ENCODE peak calls at places on chromosomes 16 and 17, in seven cellular contexts. O, H, R, U, P, F and Y are unnamed samples.

GRCh38 chr16:4217246-4218131 is 24.4 kb downstream of the SRL start:
- DNase-seq in O (no peak), H (peak; percentile 27), R (no peak), U (peak; percentile 32), P (no peak), F (no peak), Y (no peak)

GRCh38 chr16:11630230-11631056 is 37.8 kb upstream of the SNN start:
- DNase-seq in O (no peak), H (no peak), R (no peak), U (no peak), P (no peak), F (no peak), Y (no peak)

GRCh38 chr16:23026777-23027362 is 122.4 kb downstream of the USP31 start:
- DNase-seq in O (peak; percentile 10), H (peak; percentile 25), R (peak; percentile 59), U (peak; percentile 70), P (peak; percentile 55), F (peak; percentile 54), Y (no peak)

GRCh38 chr16:71675380-71675779 is 49.1 kb downstream of the PHLPP2 start:
- DNase-seq in O (peak; percentile 26), H (peak; percentile 49), R (no peak), U (no peak), P (no peak), F (no peak), Y (no peak)

GRCh38 chr17:42067371-42068180 is 17.2 kb upstream of the C17orf113 start:
- DNase-seq in O (peak; percentile 45), H (peak; percentile 23), R (peak; percentile 63), U (peak; percentile 91), P (peak; percentile 96), F (peak; percentile 90), Y (peak; percentile 50)

GRCh38 chr16:3655030-3655790 is 719 bp downstream of the DNASE1 start:
- DNase-seq in O (no peak), H (no peak), R (no peak), U (no peak), P (no peak), F (no peak), Y (no peak)

GRCh38 chr16:21100447-21100846 is 50.2 kb downstream of the DNAH3 start:
- DNase-seq in O (peak; percentile 68), H (peak; percentile 90), R (no peak), U (no peak), P (no peak), F (no peak), Y (no peak)

GRCh38 chr16:81610144-81610842 is 165.7 kb downstream of the CMIP start:
- DNase-seq in O (peak; percentile 79), H (peak; percentile 84), R (no peak), U (no peak), P (no peak), F (no peak), Y (no peak)

GRCh38 chr16:15950167-15950854 is 895 bp downstream of the ABCC1 start:
- DNase-seq in O (peak; percentile 60), H (peak; percentile 44), R (no peak), U (peak; percentile 61), P (no peak), F (no peak), Y (peak; percentile 38)

GRCh38 chr16:88566158-88566557 is 4.0 kb upstream of the ZC3H18 start:
- DNase-seq in O (peak; percentile 73), H (peak; percentile 75), R (peak; percentile 33), U (peak; percentile 69), P (no peak), F (no peak), Y (no peak)

GRCh38 chr17:4641297-4642195 is at the start of gene ALOX15:
- DNase-seq in O (no peak), H (no peak), R (peak; percentile 26), U (peak; percentile 26), P (peak; percentile 74), F (peak; percentile 55), Y (no peak)

GRCh38 chr17:40121191-40121885 is 433 bp upstream of the MSL1 start:
- DNase-seq in O (peak; percentile 66), H (peak; percentile 49), R (no peak), U (no peak), P (no peak), F (peak; percentile 46), Y (peak; percentile 47)

GRCh38 chr16:60329110-60329509 is 1595.0 kb upstream of the GOT2 start:
- DNase-seq in O (no peak), H (no peak), R (no peak), U (no peak), P (no peak), F (no peak), Y (no peak)

GRCh38 chr16:4882633-4883285 is 35.5 kb downstream of the UBN1 start:
- DNase-seq in O (peak; percentile 43), H (peak; percentile 80), R (no peak), U (no peak), P (no peak), F (no peak), Y (no peak)

GRCh38 chr16:47017636-47018035 is 44.2 kb upstream of the DNAJA2 start:
- DNase-seq in O (no peak), H (no peak), R (no peak), U (no peak), P (no peak), F (peak; percentile 41), Y (no peak)

GRCh38 chr16:88539652-88540345 is 30.4 kb upstream of the ZC3H18 start:
- DNase-seq in O (no peak), H (no peak), R (no peak), U (peak; percentile 39), P (no peak), F (no peak), Y (no peak)

GRCh38 chr17:21081967-21082366 is 39.2 kb upstream of the USP22 start:
- DNase-seq in O (no peak), H (no peak), R (no peak), U (no peak), P (no peak), F (no peak), Y (no peak)

GRCh38 chr17:82239926-82240505 is 11.2 kb downstream of the SLC16A3 start:
- DNase-seq in O (no peak), H (no peak), R (no peak), U (no peak), P (no peak), F (no peak), Y (no peak)

GRCh38 chr16:57479422-57480126 is 6.7 kb downstream of the DOK4 start:
- DNase-seq in O (peak; percentile 67), H (peak; percentile 54), R (no peak), U (peak; percentile 92), P (peak; percentile 83), F (peak; percentile 80), Y (no peak)

GRCh38 chr17:28225872-28226271 is 93.1 kb upstream of the TMEM97 start:
- DNase-seq in O (no peak), H (no peak), R (no peak), U (no peak), P (no peak), F (no peak), Y (no peak)

GRCh38 chr16:27762441-27762840 is 212.5 kb downstream of the KATNIP start:
- DNase-seq in O (peak; percentile 49), H (peak; percentile 58), R (no peak), U (no peak), P (no peak), F (no peak), Y (peak; percentile 80)

GRCh38 chr16:27404163-27404823 is 2.3 kb downstream of the IL21R start:
- DNase-seq in O (no peak), H (no peak), R (no peak), U (no peak), P (no peak), F (no peak), Y (no peak)

GRCh38 chr16:57726433-57726947 is 9.1 kb upstream of the KATNB1 start:
- DNase-seq in O (no peak), H (no peak), R (no peak), U (no peak), P (no peak), F (no peak), Y (no peak)

GRCh38 chr16:29111421-29111820 is 126.6 kb downstream of the LAT start:
- DNase-seq in O (no peak), H (no peak), R (no peak), U (no peak), P (no peak), F (no peak), Y (no peak)

GRCh38 chr16:29107299-29107698 is 122.4 kb downstream of the LAT start:
- DNase-seq in O (no peak), H (no peak), R (no peak), U (peak; percentile 34), P (peak; percentile 63), F (peak; percentile 82), Y (no peak)
- H3K23ac ChIP-seq in O (peak overlapping the region; percentile 89), H (no peak overlapping the region), R (peak overlapping the region; percentile 73), U (no peak overlapping the region), P (no peak overlapping the region), F (no peak overlapping the region), Y (no peak overlapping the region)

DNA sequence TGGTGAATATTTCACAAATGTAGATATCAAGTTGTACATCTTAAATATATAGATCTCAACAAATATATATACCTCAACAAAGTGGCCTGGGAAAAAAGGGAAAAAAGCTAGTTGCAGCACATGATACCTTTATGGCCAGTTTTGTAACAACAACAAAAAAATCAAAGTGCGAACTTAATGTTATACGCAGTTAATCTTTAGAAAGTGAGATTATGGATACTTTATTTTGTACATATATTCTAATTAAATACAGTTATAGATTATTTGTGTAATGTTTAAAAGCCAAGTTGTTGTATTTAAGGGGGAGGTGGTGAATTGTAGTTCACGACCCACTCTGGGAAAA is 385 bp upstream of the ZFP1 start:
- DNase-seq in O (no peak), H (no peak), R (no peak), U (no peak), P (no peak), F (no peak), Y (no peak)
- H2BK5ac ChIP-seq in O (no peak overlapping the region), H (no peak overlapping the region), R (no peak overlapping the region), U (no peak overlapping the region), P (no peak overlapping the region), F (no peak overlapping the region), Y (no peak overlapping the region)

DNA sequence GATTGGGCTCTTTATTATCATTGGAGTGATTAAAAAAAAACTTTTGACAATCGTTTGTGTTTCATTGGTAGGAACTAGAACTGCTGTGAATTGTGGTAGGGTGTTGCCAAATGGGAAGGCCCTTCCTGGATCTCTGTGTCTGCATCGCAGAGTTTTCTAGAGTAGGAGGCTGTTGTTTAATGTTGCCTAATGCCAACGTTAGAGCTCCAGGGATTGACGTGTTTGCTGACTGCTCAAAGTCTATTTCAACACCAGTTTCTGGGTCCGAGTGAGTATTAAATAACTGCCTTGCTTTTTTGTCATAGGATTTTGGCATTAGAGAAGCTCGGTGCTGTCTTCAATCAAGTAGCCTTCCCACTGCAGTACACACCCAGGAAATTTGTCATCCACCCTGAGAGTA is 40.0 kb downstream of the SF3B3 start:
- DNase-seq in O (peak; percentile 23), H (no peak), R (no peak), U (no peak), P (no peak), F (no peak), Y (no peak)
- H3K23ac ChIP-seq in O (no peak overlapping the region), H (no peak overlapping the region), R (no peak overlapping the region), U (no peak overlapping the region), P (no peak overlapping the region), F (no peak overlapping the region), Y (no peak overlapping the region)

DNA sequence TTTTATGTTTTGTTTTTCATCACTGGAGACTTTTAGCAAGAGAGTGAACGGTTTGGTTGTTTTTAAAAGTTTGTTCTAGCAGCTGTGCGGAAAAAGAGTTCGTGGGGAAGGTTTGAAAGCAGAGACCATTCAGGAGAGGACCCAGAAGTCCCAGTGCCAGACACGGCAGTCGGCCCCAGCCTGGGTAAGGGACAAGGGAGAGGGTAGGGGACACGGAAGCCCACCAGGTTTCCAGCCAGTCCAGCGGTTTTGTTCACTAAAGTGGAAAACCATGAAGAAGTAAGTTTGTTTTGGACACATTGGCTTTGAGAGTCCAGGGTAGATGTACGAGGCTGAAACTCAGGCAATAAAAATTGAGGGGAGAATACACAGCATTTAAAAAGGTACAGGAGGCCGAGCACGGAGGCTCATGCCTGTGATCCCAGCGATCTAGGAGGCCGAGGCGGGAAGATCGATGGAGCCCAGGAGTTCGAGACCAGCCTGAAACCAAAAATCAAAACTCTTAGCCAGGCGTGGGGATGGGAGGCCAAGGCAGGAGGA is 56.8 kb upstream of the RPH3AL start:
- DNase-seq in O (no peak), H (no peak), R (no peak), U (no peak), P (no peak), F (no peak), Y (no peak)
- H2BK5ac ChIP-seq in O (peak overlapping the region; percentile 39), H (peak overlapping the region; percentile 76), R (peak overlapping the region; percentile 49), U (no peak overlapping the region), P (peak overlapping the region; percentile 82), F (no peak overlapping the region), Y (peak overlapping the region; percentile 5)